ENCODE peak calls at places on chromosomes 4 and X, in four cellular contexts. K, P, J and A are unnamed samples.

GRCh38 chrX:68693481-68694410 is 46.3 kb downstream of the STARD8 start:
- DNase-seq in K (no peak), P (peak; percentile 86), J (no peak), A (no peak)

GRCh38 chrX:51215266-51215665 is 117.4 kb upstream of the NUDT10 start:
- DNase-seq in K (no peak), P (no peak), J (no peak), A (no peak)

GRCh38 chrX:120228187-120228908 is 22.3 kb upstream of the ZBTB33 start:
- DNase-seq in K (no peak), P (no peak), J (no peak), A (no peak)

GRCh38 chrX:53288173-53288572 is 6.8 kb upstream of the IQSEC2 start:
- DNase-seq in K (peak; percentile 49), P (peak; percentile 65), J (no peak), A (peak; percentile 38)

GRCh38 chr4:125664091-125664767 is 349.5 kb downstream of the FAT4 start:
- DNase-seq in K (no peak), P (no peak), J (no peak), A (no peak)

GRCh38 chr4:174340714-174341113 is 57.0 kb downstream of the CEP44 start:
- DNase-seq in K (no peak), P (no peak), J (no peak), A (no peak)

GRCh38 chr4:130054895-130055294 is 958.9 kb downstream of the C4orf33 start:
- DNase-seq in K (no peak), P (no peak), J (no peak), A (no peak)

GRCh38 chrX:63350551-63350950 is 581 bp downstream of the SPIN4 start:
- DNase-seq in K (no peak), P (peak; percentile 5), J (no peak), A (peak; percentile 4)

GRCh38 chrX:73562458-73562857 is 539 bp upstream of the CHIC1 start:
- DNase-seq in K (no peak), P (no peak), J (no peak), A (no peak)

GRCh38 chrX:129846686-129847085 is 3.0 kb upstream of the ZDHHC9 start:
- DNase-seq in K (no peak), P (no peak), J (no peak), A (no peak)

GRCh38 chr4:128528793-128529553 is 241.4 kb upstream of the PGRMC2 start:
- DNase-seq in K (no peak), P (no peak), J (no peak), A (no peak)

GRCh38 chr4:166903408-166903807 is 330.9 kb downstream of the SPOCK3 start:
- DNase-seq in K (no peak), P (no peak), J (no peak), A (no peak)

GRCh38 chr4:138665851-138666250 is 349.7 kb upstream of the NOCT start:
- DNase-seq in K (no peak), P (no peak), J (no peak), A (no peak)

GRCh38 chrX:148806145-148806868 is 305.9 kb downstream of the AFF2 start:
- DNase-seq in K (no peak), P (no peak), J (no peak), A (no peak)

GRCh38 chrX:41238543-41238942 is 95.4 kb upstream of the DDX3X start:
- DNase-seq in K (no peak), P (no peak), J (no peak), A (no peak)

GRCh38 chrX:47587091-47587891 is 5.1 kb downstream of the TIMP1 start:
- DNase-seq in K (no peak), P (no peak), J (no peak), A (no peak)

GRCh38 chr4:6715704-6716017 is 313 bp upstream of the BLOC1S4 start:
- DNase-seq in K (no peak), P (no peak), J (no peak), A (no peak)

GRCh38 chrX:134999469-134999868 is 8.7 kb downstream of the SMIM10 start:
- DNase-seq in K (peak; percentile 17), P (no peak), J (no peak), A (no peak)

GRCh38 chr4:127888559-127888958 is 7.9 kb downstream of the PLK4 start:
- DNase-seq in K (no peak), P (no peak), J (no peak), A (no peak)

GRCh38 chr4:17358236-17358635 is 153.7 kb downstream of the QDPR start:
- DNase-seq in K (no peak), P (no peak), J (no peak), A (no peak)

GRCh38 chr4:80014531-80014930 is 58.5 kb downstream of the ANTXR2 start:
- DNase-seq in K (no peak), P (no peak), J (no peak), A (no peak)

GRCh38 chrX:153446636-153446936 is 730 bp upstream of the TREX2 start:
- DNase-seq in K (no peak), P (no peak), J (no peak), A (no peak)

GRCh38 chr4:76251448-76252270 is at the start of gene FAM47E:
- DNase-seq in K (peak; percentile 88), P (peak; percentile 28), J (no peak), A (peak; percentile 36)

GRCh38 chrX:8279323-8279722 is 108.3 kb upstream of the VCX2 start:
- DNase-seq in K (no peak), P (no peak), J (no peak), A (no peak)